ENCODE peak calls at places on chromosomes 1 and 21, in eight cellular contexts. D is A549, I is body of pancreas, E is esophagus squamous epithelium, S is GM23338, M is left ventricle myocardium inferior, H is psoas muscle, Q is ovary. B is an unnamed sample.

GRCh38 chr1:243956448-243956847 is 94.6 kb upstream of the ZBTB18 start:
- DNase-seq in H (no peak), D (no peak), E (no peak), M (no peak), S (no peak), I (no peak), Q (no peak), B (peak)

GRCh38 chr1:98906761-98907301 is 97.8 kb downstream of the PLPPR5 start:
- DNase-seq in H (no peak), I (no peak), Q (no peak), E (no peak), S (no peak), D (no peak), M (no peak), B (no peak)

GRCh38 chr1:173024543-173024942 is 26.2 kb downstream of the TNFSF18 start:
- DNase-seq in S (no peak), E (no peak), D (no peak), M (no peak), Q (no peak), I (no peak), H (no peak), B (no peak)

GRCh38 chr21:41583274-41583790 is 75.4 kb upstream of the TMPRSS2 start:
- DNase-seq in E (no peak), S (no peak), H (no peak), M (no peak), I (peak), Q (no peak), D (peak), B (no peak)

GRCh38 chr21:45533731-45534571 is 8.3 kb downstream of the SLC19A1 start:
- DNase-seq in S (no peak), H (peak), Q (peak), I (peak), E (no peak), D (no peak), M (peak), B (no peak)

GRCh38 chr1:192879416-192879815 is 70.6 kb downstream of the RGS2 start:
- DNase-seq in M (no peak), H (no peak), Q (no peak), D (no peak), I (no peak), S (no peak), E (no peak), B (peak)

GRCh38 chr1:31658721-31659120 is 14.0 kb upstream of the PEF1 start:
- DNase-seq in D (no peak), E (no peak), I (no peak), H (no peak), Q (no peak), M (no peak), S (no peak), B (peak)

GRCh38 chr1:97529600-97529999 is 391.2 kb downstream of the DPYD start:
- DNase-seq in H (no peak), Q (no peak), S (no peak), E (no peak), M (no peak), D (no peak), I (no peak), B (no peak)

GRCh38 chr1:187267745-187268277 is 439.1 kb downstream of the PLA2G4A start:
- DNase-seq in Q (no peak), D (no peak), E (no peak), H (no peak), S (no peak), I (no peak), M (no peak), B (no peak)

GRCh38 chr1:67270569-67270968 is 37.1 kb upstream of the IL12RB2 start:
- DNase-seq in D (no peak), S (no peak), M (no peak), H (no peak), E (no peak), I (no peak), Q (no peak), B (no peak)

GRCh38 chr21:42187976-42188653 is 30.8 kb upstream of the ABCG1 start:
- DNase-seq in S (no peak), H (no peak), E (no peak), D (no peak), Q (no peak), I (no peak), M (no peak), B (peak)

GRCh38 chr1:163565171-163565570 is 243.4 kb downstream of the NUF2 start:
- DNase-seq in E (no peak), H (no peak), I (no peak), D (no peak), Q (no peak), M (no peak), S (peak), B (no peak)

GRCh38 chr1:165854101-165854845 is 26.9 kb downstream of the UCK2 start:
- DNase-seq in I (no peak), E (no peak), H (no peak), Q (no peak), D (peak), M (no peak), S (no peak), B (peak)

DNA sequence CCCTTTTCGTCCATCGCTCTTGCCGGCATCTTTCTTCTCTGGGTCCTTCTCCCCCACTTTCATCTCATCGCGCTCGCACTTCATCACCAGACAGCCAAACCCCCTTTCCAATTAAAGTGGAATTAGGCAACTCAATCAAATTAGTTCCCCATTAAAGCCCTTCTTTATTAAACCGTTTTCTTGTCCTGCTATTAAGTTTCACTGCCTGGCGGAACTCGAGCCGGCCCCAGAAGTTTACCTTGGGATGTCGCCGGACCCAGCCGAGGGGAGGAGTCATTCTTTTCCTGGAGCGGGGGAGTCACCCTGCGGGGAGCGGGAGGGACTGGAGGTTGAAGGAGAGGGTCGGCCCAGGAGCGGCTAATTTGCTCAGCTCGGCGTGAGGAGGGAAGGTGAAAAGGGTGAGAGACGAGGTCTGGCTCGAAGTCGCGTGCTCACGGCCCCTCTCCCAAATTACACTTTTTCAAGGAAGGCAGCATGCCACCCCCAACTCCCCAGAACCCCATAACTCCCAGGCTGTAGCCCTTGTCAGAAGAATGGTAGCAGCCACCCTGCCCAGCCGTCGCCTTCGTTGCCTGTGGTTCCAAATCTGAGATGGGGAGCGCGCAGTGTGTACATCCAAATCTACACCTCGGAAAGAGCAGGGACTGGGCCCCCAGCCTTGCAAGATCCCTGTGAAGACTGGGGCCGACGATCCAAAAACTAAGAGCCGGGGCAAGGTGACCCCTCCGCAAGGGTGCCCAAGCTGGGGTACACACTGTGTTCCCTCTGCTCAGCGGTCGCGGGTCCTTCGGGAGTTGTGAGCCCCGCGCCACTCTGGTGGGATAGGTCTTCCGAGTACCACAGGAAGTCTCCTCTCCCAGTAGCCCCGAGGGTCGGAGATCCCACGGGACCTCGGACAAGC is 6.4 kb downstream of the DMRTA2 start:
- DNase-seq in M (no peak), D (no peak), E (no peak), I (no peak), Q (no peak), S (peak), H (no peak), B (no peak)
- H3K4me3 ChIP-seq in M (peak), D (peak), E (no peak), I (no peak), Q (no peak), S (peak), H (no peak), B (no peak)

DNA sequence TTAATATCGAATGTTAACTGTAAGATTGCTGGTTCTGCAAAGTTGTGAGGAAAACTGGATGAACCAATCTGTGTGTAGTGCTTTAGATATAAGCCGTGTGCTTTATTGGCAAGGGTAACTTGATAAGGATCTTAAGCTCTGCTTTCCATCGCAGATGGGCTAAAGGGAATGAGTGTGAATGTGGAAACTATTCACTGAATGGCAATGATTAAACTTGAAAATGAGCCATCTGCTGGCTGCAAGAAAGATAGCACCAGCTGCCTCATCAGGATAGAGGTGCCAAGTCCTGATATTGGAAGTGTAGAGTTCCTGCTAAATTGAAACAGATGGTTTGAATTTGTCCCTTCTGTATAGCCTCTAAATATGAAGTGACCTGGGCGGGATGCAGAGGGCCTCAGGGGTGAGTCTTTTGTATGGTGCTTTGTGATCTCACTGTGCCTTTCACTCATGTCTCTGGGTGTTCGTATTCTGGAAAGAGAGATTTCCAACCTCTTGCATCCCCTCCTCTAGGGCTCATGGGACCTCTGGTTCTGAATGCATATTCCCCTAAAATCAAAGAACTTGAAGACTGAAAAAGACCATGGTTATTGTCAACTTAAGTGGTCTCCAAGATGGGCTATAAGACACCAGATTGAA is 9.2 kb downstream of the FCRL3 start:
- DNase-seq in D (peak), E (no peak), I (no peak), H (no peak), M (no peak), Q (no peak), S (peak), B (peak)
- TF ChIP-seq CTCF in D (peak), E (peak), I (peak), H (no peak), M (peak), Q (no peak), S (peak), B (peak)

GRCh38 chr21:25565272-25566199 is 41.7 kb downstream of the MRPL39 start:
- DNase-seq in H (no peak), M (no peak), S (no peak), Q (no peak), E (no peak), I (no peak), D (no peak), B (no peak)
- H3K4me3 ChIP-seq in H (no peak), M (no peak), S (no peak), Q (no peak), E (no peak), I (no peak), D (no peak), B (no peak)

GRCh38 chr1:19974822-19975416 is 4.5 kb downstream of the PLA2G2A start:
- DNase-seq in H (peak), Q (peak), I (peak), M (peak), E (no peak), D (peak), S (peak), B (peak)
- TF ChIP-seq CTCF in H (peak), Q (peak), I (peak), M (peak), E (peak), D (peak), S (peak), B (peak)

GRCh38 chr1:182386980-182387379 is 4.6 kb downstream of the GLUL start:
- DNase-seq in H (no peak), D (no peak), I (no peak), M (no peak), S (no peak), E (no peak), Q (no peak), B (no peak)

GRCh38 chr1:182387566-182387965 is 4.0 kb downstream of the GLUL start:
- DNase-seq in S (no peak), I (no peak), M (no peak), H (no peak), Q (no peak), D (no peak), E (no peak), B (no peak)

GRCh38 chr1:182385885-182386853 is 5.4 kb downstream of the GLUL start:
- DNase-seq in M (no peak), S (no peak), H (no peak), Q (no peak), E (no peak), I (no peak), D (no peak), B (no peak)

GRCh38 chr1:182389619-182390047 is 2.0 kb downstream of the GLUL start:
- DNase-seq in D (no peak), H (no peak), I (peak), S (no peak), Q (no peak), E (no peak), M (peak), B (no peak)

DNA sequence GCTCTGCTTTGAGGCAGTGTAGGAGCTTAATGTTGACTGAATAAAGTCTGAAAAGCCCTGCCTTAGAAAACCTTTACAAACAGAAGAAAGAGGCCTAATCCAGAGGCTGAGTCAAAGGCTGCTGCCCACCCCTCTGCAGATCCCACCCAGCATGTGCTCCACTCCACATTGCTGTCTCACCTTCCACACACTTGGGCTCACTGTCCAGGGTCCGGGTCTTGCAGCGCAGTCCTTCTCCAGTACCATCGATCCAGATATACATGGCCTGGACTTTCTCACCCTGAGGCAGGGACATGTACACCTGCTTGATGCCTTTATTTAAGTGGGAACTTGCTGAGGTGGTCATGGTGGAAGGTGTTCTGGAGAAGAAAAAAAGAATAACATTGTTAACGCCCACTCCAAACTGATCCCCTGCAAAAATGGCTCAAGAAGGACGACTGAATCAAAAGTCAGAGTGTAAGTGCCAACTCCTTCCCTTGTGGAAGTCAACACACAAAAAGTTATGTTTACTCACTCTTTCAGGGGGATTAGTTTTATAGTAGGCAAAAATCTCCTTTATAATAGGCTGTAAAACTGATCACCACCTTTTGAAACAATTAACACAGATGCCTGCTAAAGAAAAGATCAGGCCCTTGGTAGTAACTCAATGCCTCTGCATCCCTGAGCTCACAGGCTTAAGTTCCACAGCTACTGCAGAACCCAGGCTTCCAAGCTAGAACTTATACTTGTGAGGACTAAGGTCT is 3.0 kb downstream of the GLUL start:
- DNase-seq in I (no peak), H (no peak), E (no peak), Q (no peak), M (no peak), S (no peak), D (no peak), B (no peak)
- H3K4me3 ChIP-seq in I (peak), H (peak), E (peak), Q (peak), M (peak), S (peak), D (no peak), B (peak)

GRCh38 chr1:86018311-86018923 is 138.2 kb downstream of the COL24A1 start:
- DNase-seq in M (no peak), S (peak), I (peak), H (no peak), E (no peak), D (peak), Q (no peak), B (peak)
- TF ChIP-seq CTCF in M (peak), S (peak), I (peak), H (peak), E (peak), D (peak), Q (peak), B (peak)